ENCODE peak calls at places on chromosomes 11 and 22, in five cellular contexts. One of them, this sample, is unnamed.

GRCh38 chr11:119693253-119693815 is 35.7 kb downstream of the NECTIN1 start:
- DNase-seq in H1: no peak
- DNase-seq in GM12878: no peak
- DNase-seq in A549: no peak
- DNase-seq in HepG2: no peak
- DNase-seq in this sample: no peak

GRCh38 chr11:92941676-92942571 is 27.5 kb upstream of the MTNR1B start:
- DNase-seq in H1: no peak
- DNase-seq in GM12878: no peak
- DNase-seq in A549: peak; percentile 40
- DNase-seq in HepG2: peak; percentile 23
- DNase-seq in this sample: peak; percentile 31

GRCh38 chr22:27397036-27397947 is 404.3 kb downstream of the MN1 start:
- DNase-seq in H1: no peak
- DNase-seq in GM12878: no peak
- DNase-seq in A549: no peak
- DNase-seq in HepG2: no peak
- DNase-seq in this sample: no peak

GRCh38 chr11:73314121-73314948 is 6.3 kb downstream of the ARHGEF17 start:
- DNase-seq in H1: no peak
- DNase-seq in GM12878: no peak
- DNase-seq in A549: no peak
- DNase-seq in HepG2: peak; percentile 95
- DNase-seq in this sample: peak; percentile 56

GRCh38 chr22:50316114-50317065 is 8.9 kb upstream of the PLXNB2 start:
- DNase-seq in H1: no peak
- DNase-seq in GM12878: no peak
- DNase-seq in A549: no peak
- DNase-seq in HepG2: no peak
- DNase-seq in this sample: no peak

GRCh38 chr11:66346476-66347424 is 679 bp downstream of the B4GAT1 start:
- DNase-seq in H1: no peak
- DNase-seq in GM12878: no peak
- DNase-seq in A549: no peak
- DNase-seq in HepG2: no peak
- DNase-seq in this sample: no peak

GRCh38 chr11:1573847-1574255 is 1.8 kb upstream of the DUSP8 start:
- DNase-seq in H1: no peak
- DNase-seq in GM12878: no peak
- DNase-seq in A549: no peak
- DNase-seq in HepG2: no peak
- DNase-seq in this sample: no peak

GRCh38 chr11:2913029-2913431 is 16.2 kb downstream of the PHLDA2 start:
- DNase-seq in H1: no peak
- DNase-seq in GM12878: no peak
- DNase-seq in A549: no peak
- DNase-seq in HepG2: no peak
- DNase-seq in this sample: peak; percentile 36

GRCh38 chr11:94933225-94934130 is 39.9 kb downstream of the CWC15 start:
- DNase-seq in H1: no peak
- DNase-seq in GM12878: no peak
- DNase-seq in A549: no peak
- DNase-seq in HepG2: no peak
- DNase-seq in this sample: no peak

GRCh38 chr11:122696662-122697061 is 41.1 kb downstream of the UBASH3B start:
- DNase-seq in H1: no peak
- DNase-seq in GM12878: no peak
- DNase-seq in A549: no peak
- DNase-seq in HepG2: no peak
- DNase-seq in this sample: peak; percentile 10

GRCh38 chr11:100991541-100991940 is 138.1 kb downstream of the PGR start:
- DNase-seq in H1: no peak
- DNase-seq in GM12878: no peak
- DNase-seq in A549: no peak
- DNase-seq in HepG2: no peak
- DNase-seq in this sample: no peak

GRCh38 chr22:19178065-19178658 is 374 bp downstream of the SLC25A1 start:
- DNase-seq in H1: no peak
- DNase-seq in GM12878: no peak
- DNase-seq in A549: peak; percentile 13
- DNase-seq in HepG2: peak; percentile 21
- DNase-seq in this sample: peak; percentile 98

GRCh38 chr11:111460752-111461305 is 51.4 kb downstream of the BTG4 start:
- DNase-seq in H1: no peak
- DNase-seq in GM12878: no peak
- DNase-seq in A549: no peak
- DNase-seq in HepG2: no peak
- DNase-seq in this sample: no peak

GRCh38 chr22:20952544-20953341 is 14.3 kb upstream of the AIFM3 start:
- DNase-seq in H1: no peak
- DNase-seq in GM12878: no peak
- DNase-seq in A549: no peak
- DNase-seq in HepG2: peak; percentile 77
- DNase-seq in this sample: no peak

GRCh38 chr11:131909426-131910200 is 539.2 kb downstream of the NTM start:
- DNase-seq in H1: no peak
- DNase-seq in GM12878: no peak
- DNase-seq in A549: no peak
- DNase-seq in HepG2: no peak
- DNase-seq in this sample: no peak

GRCh38 chr11:101362643-101363042 is 221.2 kb downstream of the TRPC6 start:
- DNase-seq in H1: no peak
- DNase-seq in GM12878: no peak
- DNase-seq in A549: no peak
- DNase-seq in HepG2: no peak
- DNase-seq in this sample: no peak

GRCh38 chr22:46058591-46059519 is 81.9 kb upstream of the WNT7B start:
- DNase-seq in H1: no peak
- DNase-seq in GM12878: no peak
- DNase-seq in A549: no peak
- DNase-seq in HepG2: no peak
- DNase-seq in this sample: no peak

GRCh38 chr22:39661842-39662676 is 91.5 kb downstream of the CACNA1I start:
- DNase-seq in H1: peak; percentile 71
- DNase-seq in GM12878: no peak
- DNase-seq in A549: no peak
- DNase-seq in HepG2: no peak
- DNase-seq in this sample: peak; percentile 66

GRCh38 chr22:46387748-46388147 is 52.2 kb downstream of the TRMU start:
- DNase-seq in H1: no peak
- DNase-seq in GM12878: no peak
- DNase-seq in A549: no peak
- DNase-seq in HepG2: no peak
- DNase-seq in this sample: no peak

GRCh38 chr11:32562839-32563599 is 20.6 kb upstream of the EIF3M start:
- DNase-seq in H1: no peak
- DNase-seq in GM12878: no peak
- DNase-seq in A549: no peak
- DNase-seq in HepG2: no peak
- DNase-seq in this sample: no peak

GRCh38 chr11:99199336-99199735 is 178.6 kb downstream of the CNTN5 start:
- DNase-seq in H1: no peak
- DNase-seq in GM12878: no peak
- DNase-seq in A549: no peak
- DNase-seq in HepG2: no peak
- DNase-seq in this sample: no peak

GRCh38 chr22:41445171-41446056 is 1.2 kb downstream of the TOB2 start:
- DNase-seq in H1: no peak
- DNase-seq in GM12878: no peak
- DNase-seq in A549: no peak
- DNase-seq in HepG2: no peak
- DNase-seq in this sample: no peak

GRCh38 chr22:31613286-31613903 is 48.6 kb downstream of the PISD start:
- DNase-seq in H1: no peak
- DNase-seq in GM12878: no peak
- DNase-seq in A549: no peak
- DNase-seq in HepG2: no peak
- DNase-seq in this sample: no peak

GRCh38 chr11:21604564-21604963 is 588.3 kb upstream of the ANO5 start:
- DNase-seq in H1: no peak
- DNase-seq in GM12878: no peak
- DNase-seq in A549: no peak
- DNase-seq in HepG2: no peak
- DNase-seq in this sample: no peak

GRCh38 chr11:2807276-2807681 is 78.3 kb downstream of the CDKN1C start:
- DNase-seq in H1: no peak
- DNase-seq in GM12878: no peak
- DNase-seq in A549: no peak
- DNase-seq in HepG2: peak; percentile 27
- DNase-seq in this sample: peak; percentile 34

GRCh38 chr11:93192163-93192562 is 5.6 kb downstream of the SLC36A4 start:
- DNase-seq in H1: no peak
- DNase-seq in GM12878: no peak
- DNase-seq in A549: no peak
- DNase-seq in HepG2: no peak
- DNase-seq in this sample: peak; percentile 6

GRCh38 chr22:37818397-37819099 is 4.6 kb upstream of the GALR3 start:
- DNase-seq in H1: no peak
- DNase-seq in GM12878: no peak
- DNase-seq in A549: no peak
- DNase-seq in HepG2: no peak
- DNase-seq in this sample: no peak
- TF ChIP-seq HDAC2 in H1: no peak
- TF ChIP-seq HDAC2 in GM12878: no peak
- TF ChIP-seq HDAC2 in A549: no peak
- TF ChIP-seq HDAC2 in HepG2: no peak
- TF ChIP-seq HDAC2 in this sample: no peak

GRCh38 chr11:108593910-108594434 is 404 bp upstream of the EXPH5 start:
- DNase-seq in H1: no peak
- DNase-seq in GM12878: no peak
- DNase-seq in A549: no peak
- DNase-seq in HepG2: no peak
- DNase-seq in this sample: no peak

GRCh38 chr11:108599978-108600377 is 6.4 kb upstream of the EXPH5 start:
- DNase-seq in H1: no peak
- DNase-seq in GM12878: no peak
- DNase-seq in A549: no peak
- DNase-seq in HepG2: no peak
- DNase-seq in this sample: no peak

GRCh38 chr11:108601150-108601549 is 7.6 kb upstream of the EXPH5 start:
- DNase-seq in H1: no peak
- DNase-seq in GM12878: no peak
- DNase-seq in A549: no peak
- DNase-seq in HepG2: no peak
- DNase-seq in this sample: no peak

GRCh38 chr11:108596701-108597100 is 3.1 kb upstream of the EXPH5 start:
- DNase-seq in H1: no peak
- DNase-seq in GM12878: no peak
- DNase-seq in A549: no peak
- DNase-seq in HepG2: no peak
- DNase-seq in this sample: no peak

GRCh38 chr11:108597736-108598355 is 4.3 kb upstream of the EXPH5 start:
- DNase-seq in H1: no peak
- DNase-seq in GM12878: no peak
- DNase-seq in A549: no peak
- DNase-seq in HepG2: no peak
- DNase-seq in this sample: no peak
- TF ChIP-seq HDAC2 in H1: no peak
- TF ChIP-seq HDAC2 in GM12878: no peak
- TF ChIP-seq HDAC2 in A549: no peak
- TF ChIP-seq HDAC2 in HepG2: no peak
- TF ChIP-seq HDAC2 in this sample: no peak

GRCh38 chr11:78363018-78363619 is 54.5 kb downstream of the GAB2 start:
- DNase-seq in H1: no peak
- DNase-seq in GM12878: no peak
- DNase-seq in A549: no peak
- DNase-seq in HepG2: no peak
- DNase-seq in this sample: no peak

GRCh38 chr11:78364128-78364751 is 53.4 kb downstream of the GAB2 start:
- DNase-seq in H1: no peak
- DNase-seq in GM12878: no peak
- DNase-seq in A549: no peak
- DNase-seq in HepG2: no peak
- DNase-seq in this sample: no peak

GRCh38 chr11:78361228-78361627 is 56.4 kb downstream of the GAB2 start:
- DNase-seq in H1: no peak
- DNase-seq in GM12878: no peak
- DNase-seq in A549: no peak
- DNase-seq in HepG2: no peak
- DNase-seq in this sample: no peak

GRCh38 chr11:78370406-78371172 is 47.0 kb downstream of the GAB2 start:
- DNase-seq in H1: no peak
- DNase-seq in GM12878: no peak
- DNase-seq in A549: no peak
- DNase-seq in HepG2: peak; percentile 33
- DNase-seq in this sample: no peak

DNA sequence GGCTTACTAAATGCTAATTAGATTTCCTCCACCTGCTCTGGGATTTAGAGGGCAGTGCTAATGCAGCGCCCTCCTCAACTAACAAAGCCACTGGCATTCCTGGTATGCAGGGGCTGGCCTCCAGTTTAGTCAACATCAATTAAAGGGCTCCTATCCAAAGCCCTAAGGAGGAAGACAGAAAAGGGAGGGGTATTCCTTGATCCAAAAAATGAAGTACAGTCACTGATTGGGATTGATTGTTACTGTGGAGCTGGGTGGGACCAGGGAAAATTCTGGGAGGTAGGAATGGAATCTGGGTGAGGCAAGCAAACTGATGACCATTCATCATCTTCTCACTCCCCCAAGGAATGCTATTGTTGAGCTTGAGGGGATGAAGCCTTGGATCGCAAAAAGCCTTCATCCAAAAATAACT is 52.2 kb downstream of the GAB2 start:
- DNase-seq in H1: peak; percentile 74
- DNase-seq in GM12878: no peak
- DNase-seq in A549: no peak
- DNase-seq in HepG2: peak; percentile 13
- DNase-seq in this sample: no peak
- TF ChIP-seq HDAC2 in H1: no peak
- TF ChIP-seq HDAC2 in GM12878: no peak
- TF ChIP-seq HDAC2 in A549: no peak
- TF ChIP-seq HDAC2 in HepG2: no peak
- TF ChIP-seq HDAC2 in this sample: no peak

DNA sequence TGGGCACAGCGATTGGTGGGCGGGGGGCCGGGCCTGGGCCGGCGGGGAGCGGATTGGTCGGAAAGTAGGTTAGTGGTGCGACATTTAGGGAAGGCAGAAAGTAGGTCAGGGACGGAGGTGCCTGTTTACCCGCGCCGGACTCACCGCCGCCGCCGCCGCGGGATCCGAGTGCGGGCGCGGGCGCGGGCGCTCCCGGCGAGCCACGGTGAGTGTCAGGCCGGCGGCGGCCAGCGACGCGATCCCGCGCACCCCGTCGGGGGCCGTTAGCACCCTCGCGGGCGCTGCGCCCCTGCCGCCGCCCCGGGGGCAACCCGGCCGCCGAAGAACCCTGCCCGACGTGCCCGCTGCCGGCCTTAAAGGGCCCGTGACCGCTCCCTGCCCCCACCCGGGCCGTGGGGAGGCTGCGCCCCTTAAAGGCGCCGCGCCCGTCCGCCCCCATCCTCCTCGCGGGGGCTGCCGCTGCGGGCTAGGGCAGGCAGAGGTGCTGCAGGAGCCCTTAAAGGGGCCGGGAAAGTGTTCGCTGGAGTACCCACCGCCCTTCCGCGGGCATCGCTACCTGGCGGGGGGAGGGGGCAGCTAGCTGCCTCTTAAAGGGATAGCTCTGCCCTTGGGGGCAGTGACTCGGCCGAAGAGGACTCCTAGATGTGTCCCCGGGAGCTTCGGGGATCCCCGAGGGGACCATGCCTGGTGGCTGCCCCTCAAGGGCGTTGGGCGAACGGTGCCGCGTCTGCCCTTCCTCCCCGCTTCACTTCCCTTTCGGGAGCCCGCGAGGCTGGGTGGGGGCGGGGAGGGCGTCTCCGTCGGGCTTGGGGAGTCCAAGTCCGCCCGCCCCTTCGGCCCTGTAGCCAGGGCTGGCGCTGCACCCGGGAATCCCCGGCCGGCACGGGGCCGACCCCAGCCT is at the start of gene BMAL1:
- DNase-seq in H1: no peak
- DNase-seq in GM12878: no peak
- DNase-seq in A549: peak; percentile 28
- DNase-seq in HepG2: no peak
- DNase-seq in this sample: no peak
- TF ChIP-seq HDAC2 in H1: no peak
- TF ChIP-seq HDAC2 in GM12878: no peak
- TF ChIP-seq HDAC2 in A549: no peak
- TF ChIP-seq HDAC2 in HepG2: no peak
- TF ChIP-seq HDAC2 in this sample: no peak